ENCODE peak calls at places on chromosomes 13 and 19, in four cellular contexts. One of them, this sample, is unnamed.

GRCh38 chr13:73290844-73291243 is 232.0 kb downstream of the KLF5 start:
- DNase-seq in HepG2: no peak
- DNase-seq in K562: no peak
- DNase-seq in HCT116: no peak
- DNase-seq in this sample: no peak

GRCh38 chr19:23996549-23996948 is 81.9 kb downstream of the ZNF726 start:
- DNase-seq in HepG2: peak; percentile 3
- DNase-seq in HCT116: peak; percentile 3
- DNase-seq in K562: peak; percentile 38
- DNase-seq in this sample: no peak

GRCh38 chr13:51944428-51944827 is 66.8 kb downstream of the ATP7B start:
- DNase-seq in HCT116: no peak
- DNase-seq in K562: no peak
- DNase-seq in HepG2: no peak
- DNase-seq in this sample: no peak

GRCh38 chr13:36418022-36418805 is 14.1 kb upstream of the CCNA1 start:
- DNase-seq in K562: no peak
- DNase-seq in HCT116: no peak
- DNase-seq in HepG2: no peak
- DNase-seq in this sample: no peak

GRCh38 chr19:48489608-48490216 is 20.5 kb downstream of the CYTH2 start:
- DNase-seq in HepG2: peak; percentile 47
- DNase-seq in HCT116: peak; percentile 60
- DNase-seq in K562: peak; percentile 78
- DNase-seq in this sample: no peak

GRCh38 chr19:31979949-31980670 is 365.3 kb upstream of the ZNF507 start:
- DNase-seq in HCT116: no peak
- DNase-seq in K562: no peak
- DNase-seq in HepG2: no peak
- DNase-seq in this sample: no peak

GRCh38 chr13:51943721-51944120 is 67.5 kb downstream of the ATP7B start:
- DNase-seq in K562: no peak
- DNase-seq in HepG2: no peak
- DNase-seq in HCT116: no peak
- DNase-seq in this sample: no peak

GRCh38 chr13:84405286-84405685 is 523.0 kb upstream of the SLITRK1 start:
- DNase-seq in K562: no peak
- DNase-seq in HepG2: no peak
- DNase-seq in HCT116: no peak
- DNase-seq in this sample: no peak

GRCh38 chr19:3253270-3253669 is 28.8 kb downstream of the CELF5 start:
- DNase-seq in K562: no peak
- DNase-seq in HepG2: no peak
- DNase-seq in HCT116: peak; percentile 16
- DNase-seq in this sample: no peak

GRCh38 chr19:56476671-56477428 is at the start of gene ZNF667:
- DNase-seq in HepG2: no peak
- DNase-seq in K562: no peak
- DNase-seq in HCT116: no peak
- DNase-seq in this sample: no peak

GRCh38 chr19:35743640-35744306 is 1.4 kb downstream of the U2AF1L4 start:
- DNase-seq in HCT116: no peak
- DNase-seq in HepG2: no peak
- DNase-seq in K562: no peak
- DNase-seq in this sample: no peak

GRCh38 chr19:18648971-18649310 is 12.1 kb downstream of the KLHL26 start:
- DNase-seq in HCT116: no peak
- DNase-seq in K562: no peak
- DNase-seq in HepG2: no peak
- DNase-seq in this sample: no peak

GRCh38 chr13:46207828-46208227 is 3.9 kb upstream of the LRRC63 start:
- DNase-seq in HepG2: no peak
- DNase-seq in K562: no peak
- DNase-seq in HCT116: no peak
- DNase-seq in this sample: no peak

GRCh38 chr19:48292798-48293197 is 22.9 kb downstream of the ZNF114 start:
- DNase-seq in K562: no peak
- DNase-seq in HepG2: no peak
- DNase-seq in HCT116: no peak
- DNase-seq in this sample: no peak

GRCh38 chr13:41631296-41631965 is 174.1 kb downstream of the RGCC start:
- DNase-seq in HCT116: no peak
- DNase-seq in K562: no peak
- DNase-seq in HepG2: no peak
- DNase-seq in this sample: no peak

GRCh38 chr19:6725513-6726231 is 5.2 kb upstream of the C3 start:
- DNase-seq in HepG2: peak; percentile 88
- DNase-seq in HCT116: no peak
- DNase-seq in K562: no peak
- DNase-seq in this sample: no peak

GRCh38 chr19:14406645-14407331 is 12.4 kb downstream of the DDX39A start:
- DNase-seq in HepG2: no peak
- DNase-seq in K562: no peak
- DNase-seq in HCT116: no peak
- DNase-seq in this sample: no peak

GRCh38 chr13:59946924-59947323 is 216.8 kb downstream of the DIAPH3 start:
- DNase-seq in HCT116: no peak
- DNase-seq in HepG2: no peak
- DNase-seq in K562: no peak
- DNase-seq in this sample: no peak

GRCh38 chr13:82224806-82225205 is 1657.5 kb downstream of the SLITRK1 start:
- DNase-seq in K562: no peak
- DNase-seq in HCT116: no peak
- DNase-seq in HepG2: no peak
- DNase-seq in this sample: no peak

GRCh38 chr13:59609421-59609820 is 554.3 kb downstream of the DIAPH3 start:
- DNase-seq in HepG2: no peak
- DNase-seq in HCT116: no peak
- DNase-seq in K562: no peak
- DNase-seq in this sample: no peak

GRCh38 chr13:36571444-36571843 is 102.4 kb upstream of the SERTM1 start:
- DNase-seq in HCT116: no peak
- DNase-seq in HepG2: no peak
- DNase-seq in K562: no peak
- DNase-seq in this sample: no peak

GRCh38 chr19:8835446-8835845 is 3.3 kb downstream of the MBD3L1 start:
- DNase-seq in HCT116: no peak
- DNase-seq in HepG2: no peak
- DNase-seq in K562: no peak
- DNase-seq in this sample: no peak

GRCh38 chr19:14536926-14537692 is 7.7 kb downstream of the TECR start:
- DNase-seq in K562: peak; percentile 96
- DNase-seq in HCT116: peak; percentile 88
- DNase-seq in HepG2: no peak
- DNase-seq in this sample: no peak

GRCh38 chr19:18793144-18794028 is 2.3 kb upstream of the COMP start:
- DNase-seq in HCT116: no peak
- DNase-seq in K562: no peak
- DNase-seq in HepG2: no peak
- DNase-seq in this sample: no peak

GRCh38 chr13:48297131-48297786 is 6.3 kb upstream of the RB1 start:
- DNase-seq in K562: no peak
- DNase-seq in HepG2: no peak
- DNase-seq in HCT116: no peak
- DNase-seq in this sample: no peak

GRCh38 chr13:21124853-21125252 is 51.5 kb downstream of the SKA3 start:
- DNase-seq in HCT116: no peak
- DNase-seq in K562: no peak
- DNase-seq in HepG2: peak; percentile 60
- DNase-seq in this sample: no peak

GRCh38 chr19:42634409-42635232 is 39.9 kb upstream of the CEACAM8 start:
- DNase-seq in K562: peak; percentile 59
- DNase-seq in HCT116: peak; percentile 29
- DNase-seq in HepG2: peak; percentile 32
- DNase-seq in this sample: peak; percentile 28

GRCh38 chr19:24054044-24054935 is 32.7 kb upstream of the ZNF254 start:
- DNase-seq in HepG2: peak; percentile 66
- DNase-seq in HCT116: peak; percentile 24
- DNase-seq in K562: no peak
- DNase-seq in this sample: peak; percentile 92

GRCh38 chr19:4557186-4557970 is 2.1 kb downstream of the SEMA6B start:
- DNase-seq in HepG2: no peak
- DNase-seq in HCT116: no peak
- DNase-seq in K562: peak; percentile 65
- DNase-seq in this sample: no peak

GRCh38 chr13:50124536-50125305 is 109.5 kb downstream of the KCNRG start:
- DNase-seq in HepG2: peak; percentile 33
- DNase-seq in K562: peak; percentile 96
- DNase-seq in HCT116: no peak
- DNase-seq in this sample: no peak

DNA sequence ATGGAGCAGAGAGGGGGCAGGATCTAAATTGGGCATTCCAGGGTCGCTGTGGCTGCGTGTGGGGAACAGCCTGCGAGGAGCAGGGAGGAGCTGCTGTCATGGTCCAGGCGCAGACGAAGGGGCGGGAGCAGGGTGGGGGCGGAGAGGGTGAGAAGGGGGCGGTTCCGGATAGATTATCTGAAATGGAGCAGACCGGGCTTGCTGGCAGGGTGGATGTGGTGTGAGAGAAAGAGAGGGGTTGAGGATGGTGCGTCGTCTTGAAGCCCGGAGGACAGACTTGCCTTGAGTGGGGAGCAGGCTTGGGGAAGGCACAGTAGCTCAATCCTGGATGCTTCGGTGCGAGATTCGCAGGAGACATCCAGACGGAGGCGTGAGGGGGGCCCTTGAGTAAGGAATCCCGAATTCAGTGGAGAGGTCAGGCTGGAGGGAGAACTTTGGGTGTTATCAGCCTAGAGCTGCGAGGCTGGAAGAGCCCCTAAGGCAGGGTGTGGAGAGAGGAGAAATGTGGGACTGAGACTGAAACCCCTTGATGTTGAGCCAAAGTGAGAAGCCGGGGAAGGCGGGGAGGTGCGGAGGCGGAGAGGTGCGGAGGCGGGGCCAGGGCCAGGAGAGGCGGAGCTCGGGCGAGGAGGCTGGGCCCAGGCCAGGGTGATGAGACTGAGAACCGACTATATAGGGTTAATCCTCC is 40.7 kb downstream of the DPF1 start:
- DNase-seq in K562: peak; percentile 87
- DNase-seq in HCT116: no peak
- DNase-seq in HepG2: no peak
- DNase-seq in this sample: no peak
- TF ChIP-seq TCF7L2 in K562: no peak
- TF ChIP-seq TCF7L2 in HCT116: no peak
- TF ChIP-seq TCF7L2 in HepG2: no peak
- TF ChIP-seq TCF7L2 in this sample: no peak

DNA sequence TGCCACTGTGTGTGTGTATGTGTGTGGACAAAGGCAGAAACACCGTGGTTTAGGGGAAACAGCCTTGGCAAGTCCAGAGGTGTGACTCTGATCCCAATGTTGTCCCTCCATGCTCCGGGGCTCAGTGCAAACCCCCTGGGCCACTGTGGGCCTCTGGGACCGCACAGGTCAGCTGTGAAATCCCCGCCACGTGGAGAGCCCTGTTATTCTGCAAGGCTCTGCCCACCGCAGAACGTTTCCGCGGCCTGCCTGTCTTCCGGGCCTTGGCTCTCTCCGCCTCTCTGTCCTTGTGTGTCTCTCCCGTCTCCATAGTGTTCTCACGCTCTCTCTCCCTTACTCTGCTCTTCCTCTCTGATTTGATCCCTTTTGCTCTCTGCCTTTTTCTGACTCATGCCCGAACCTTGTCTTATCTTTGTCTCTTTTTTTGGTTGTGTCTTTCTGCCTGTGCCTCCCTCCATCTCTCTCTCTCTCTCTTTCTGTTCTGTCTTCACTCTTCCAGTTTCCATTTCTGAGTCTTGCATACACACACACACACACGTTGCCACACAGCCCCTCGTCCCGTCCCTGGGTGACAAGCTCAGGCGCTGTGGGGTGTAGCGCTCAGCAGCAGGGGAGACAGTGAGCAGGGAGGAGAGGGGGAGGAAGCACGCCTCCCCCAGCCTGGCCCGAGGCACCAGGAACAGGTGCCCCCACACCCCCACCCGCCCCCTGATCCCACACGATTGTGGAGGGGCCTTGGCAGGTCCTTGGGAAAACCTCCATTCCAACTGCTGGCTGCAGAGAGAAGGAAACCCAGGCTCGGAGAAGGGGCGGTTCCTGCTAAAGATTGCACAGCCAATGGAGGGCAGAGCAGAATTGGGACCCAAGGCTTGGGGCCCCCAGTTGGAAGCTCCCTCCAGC is 3.0 kb downstream of the TTYH1 start:
- DNase-seq in K562: peak; percentile 9
- DNase-seq in HCT116: no peak
- DNase-seq in HepG2: peak; percentile 50
- DNase-seq in this sample: no peak
- H3K27ac ChIP-seq in K562: no peak overlapping the region
- H3K27ac ChIP-seq in HCT116: no peak overlapping the region
- H3K27ac ChIP-seq in HepG2: peak overlapping the region; percentile 44
- H3K27ac ChIP-seq in this sample: no peak overlapping the region

DNA sequence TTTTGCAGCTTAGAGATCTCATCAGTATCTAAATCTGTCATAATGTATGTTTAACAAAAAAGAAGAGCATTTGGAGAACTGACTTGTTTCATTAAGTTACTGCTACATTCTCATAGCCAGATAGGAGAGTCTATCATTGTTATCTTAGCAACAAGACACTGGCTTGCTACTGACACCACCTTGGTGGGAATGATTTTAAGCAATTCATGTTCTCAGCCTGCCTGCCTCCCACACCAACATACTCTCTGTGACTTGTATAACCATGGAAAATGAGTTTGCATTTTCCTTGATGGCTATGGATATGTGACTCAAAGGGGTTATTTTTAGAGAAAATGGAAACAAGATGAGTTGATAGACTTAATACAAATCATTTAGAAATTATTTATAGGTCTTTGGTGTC is 1308.9 kb downstream of the OLFM4 start:
- DNase-seq in HepG2: no peak
- DNase-seq in HCT116: no peak
- DNase-seq in K562: no peak
- DNase-seq in this sample: no peak
- TF ChIP-seq TCF7L2 in HepG2: no peak
- TF ChIP-seq TCF7L2 in HCT116: no peak
- TF ChIP-seq TCF7L2 in K562: no peak
- TF ChIP-seq TCF7L2 in this sample: no peak

DNA sequence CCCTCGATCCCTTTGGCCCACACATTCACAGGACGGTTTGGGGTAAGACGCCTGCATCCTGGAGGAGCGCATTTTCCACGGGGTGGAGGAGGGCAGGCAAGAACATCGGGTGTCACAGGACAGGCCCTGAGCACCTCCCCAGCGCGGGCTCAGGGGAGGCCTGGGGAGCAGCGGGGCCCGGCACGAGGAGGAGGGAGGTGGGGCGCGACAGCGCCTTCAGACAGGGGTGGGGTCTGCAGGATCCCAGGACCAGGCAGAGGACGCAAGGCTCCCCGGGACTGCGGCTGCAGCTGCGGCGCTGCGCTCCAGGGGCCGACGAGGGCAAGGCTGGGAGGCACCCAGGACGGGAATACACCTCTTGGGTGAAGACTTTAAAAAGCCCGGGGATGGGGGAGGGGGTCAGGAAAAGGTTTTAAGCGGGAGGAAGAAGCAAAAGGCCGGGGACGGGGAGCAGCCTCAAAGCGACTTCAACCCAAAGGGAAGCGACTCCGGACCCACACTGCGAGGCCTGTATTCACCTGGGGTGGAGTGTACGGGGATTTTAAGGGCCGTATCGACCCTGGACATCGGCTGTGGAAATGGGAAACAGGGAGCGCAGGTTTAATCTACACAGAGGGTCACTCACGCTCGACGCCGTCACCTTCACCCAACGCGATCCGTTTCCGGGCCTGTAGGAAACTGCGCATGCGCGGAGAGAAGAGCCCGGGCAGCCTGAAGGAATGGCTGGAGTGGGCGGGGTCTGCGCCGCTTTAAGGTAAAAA is at the start of gene ZNF415:
- DNase-seq in HCT116: no peak
- DNase-seq in K562: no peak
- DNase-seq in HepG2: no peak
- DNase-seq in this sample: no peak
- H3K27ac ChIP-seq in HCT116: no peak within 1 kb of the TSS
- H3K27ac ChIP-seq in K562: no peak within 1 kb of the TSS
- H3K27ac ChIP-seq in HepG2: no peak within 1 kb of the TSS
- H3K27ac ChIP-seq in this sample: no peak within 1 kb of the TSS